ENCODE peak calls at places on chromosome 22, in six cellular contexts. B is mesendoderm, R is H9, I is IMR-90, F is mesenchymal stem cell, L is H1. K is an unnamed sample.

GRCh38 chr22:50627452-50627913 is 469 bp downstream of the ARSA start:
- DNase-seq in B (peak), R (peak), I (no peak), F (peak), L (no peak), K (no peak)

GRCh38 chr22:43561421-43562178 is 149.8 kb downstream of the MPPED1 start:
- DNase-seq in B (peak), R (peak), I (no peak), F (no peak), L (no peak), K (no peak)

GRCh38 chr22:50062509-50063135 is 4.5 kb upstream of the TTLL8 start:
- DNase-seq in B (no peak), R (no peak), I (no peak), F (no peak), L (no peak), K (no peak)

GRCh38 chr22:24141586-24141985 is 39.7 kb upstream of the SUSD2 start:
- DNase-seq in B (no peak), R (no peak), I (peak), F (peak), L (no peak), K (no peak)

GRCh38 chr22:24703101-24703500 is 71.4 kb downstream of the PIWIL3 start:
- DNase-seq in B (no peak), R (no peak), I (peak), F (no peak), L (no peak), K (no peak)

GRCh38 chr22:27815826-27816530 is 14.4 kb upstream of the MN1 start:
- DNase-seq in B (no peak), R (no peak), I (no peak), F (no peak), L (no peak), K (no peak)

GRCh38 chr22:48796295-48797015 is 1031.2 kb downstream of the BRD1 start:
- DNase-seq in B (peak), R (peak), I (no peak), F (no peak), L (no peak), K (no peak)

GRCh38 chr22:50299724-50300619 is 7.5 kb downstream of the PLXNB2 start:
- DNase-seq in B (peak), R (peak), I (no peak), F (no peak), L (peak), K (no peak)

GRCh38 chr22:32775957-32776356 is 25.5 kb upstream of the TIMP3 start:
- DNase-seq in B (peak), R (no peak), I (no peak), F (no peak), L (no peak), K (no peak)

GRCh38 chr22:18083406-18083805 is 5.6 kb downstream of the PEX26 start:
- DNase-seq in B (no peak), R (no peak), I (no peak), F (no peak), L (no peak), K (no peak)

GRCh38 chr22:31075961-31076360 is 5.2 kb upstream of the SMTN start:
- DNase-seq in B (no peak), R (no peak), I (peak), F (no peak), L (no peak), K (no peak)

GRCh38 chr22:27416553-27417427 is 384.8 kb downstream of the MN1 start:
- DNase-seq in B (peak), R (peak), I (peak), F (peak), L (peak), K (no peak)

GRCh38 chr22:26322179-26322905 is 106.7 kb upstream of the ASPHD2 start:
- DNase-seq in B (peak), R (no peak), I (peak), F (peak), L (peak), K (no peak)

GRCh38 chr22:44026630-44027511 is 2.8 kb downstream of the PARVB start:
- DNase-seq in B (no peak), R (no peak), I (peak), F (no peak), L (no peak), K (no peak)

GRCh38 chr22:41746563-41747400 is 47.5 kb downstream of the MEI1 start:
- DNase-seq in B (peak), R (peak), I (peak), F (peak), L (peak), K (peak)

GRCh38 chr22:49323751-49324415 is 503.8 kb downstream of the BRD1 start:
- DNase-seq in B (no peak), R (peak), I (no peak), F (no peak), L (no peak), K (no peak)

GRCh38 chr22:41524809-41525449 is 19.3 kb downstream of the POLR3H start:
- DNase-seq in B (peak), R (no peak), I (no peak), F (no peak), L (no peak), K (no peak)

GRCh38 chr22:17827466-17827865 is 53.2 kb upstream of the BID start:
- DNase-seq in B (no peak), R (no peak), I (no peak), F (no peak), L (no peak), K (no peak)

GRCh38 chr22:40641269-40641668 is 4.8 kb upstream of the MRTFA start:
- DNase-seq in B (peak), R (no peak), I (no peak), F (no peak), L (no peak), K (no peak)

GRCh38 chr22:23762866-23763578 is at the start of gene C22orf15:
- DNase-seq in B (peak), R (peak), I (peak), F (peak), L (no peak), K (no peak)

GRCh38 chr22:16953206-16954059 is 54.6 kb downstream of the GAB4 start:
- DNase-seq in B (no peak), R (peak), I (no peak), F (no peak), L (no peak), K (no peak)

GRCh38 chr22:23106906-23107367 is 34.9 kb downstream of the RSPH14 start:
- DNase-seq in B (no peak), R (no peak), I (no peak), F (no peak), L (no peak), K (no peak)

GRCh38 chr22:31343235-31344191 is 2.6 kb downstream of the PATZ1 start:
- DNase-seq in B (peak), R (peak), I (peak), F (peak), L (peak), K (peak)

GRCh38 chr22:32877196-32877595 is 75.7 kb downstream of the TIMP3 start:
- DNase-seq in B (no peak), R (no peak), I (no peak), F (no peak), L (no peak), K (no peak)

GRCh38 chr22:45226681-45227186 is 14.0 kb downstream of the KIAA0930 start:
- DNase-seq in B (no peak), R (peak), I (no peak), F (no peak), L (no peak), K (no peak)

GRCh38 chr22:44405661-44406060 is 92.4 kb downstream of the RTL6 start:
- DNase-seq in B (no peak), R (no peak), I (no peak), F (no peak), L (no peak), K (no peak)

GRCh38 chr22:42294034-42294985 is 23.9 kb upstream of the TCF20 start:
- DNase-seq in B (peak), R (peak), I (peak), F (peak), L (no peak), K (peak)

GRCh38 chr22:46044718-46045458 is 67.9 kb upstream of the WNT7B start:
- DNase-seq in B (no peak), R (no peak), I (no peak), F (peak), L (no peak), K (no peak)

GRCh38 chr22:40592352-40593113 is 44.0 kb downstream of the MRTFA start:
- DNase-seq in B (peak), R (no peak), I (no peak), F (no peak), L (no peak), K (no peak)

GRCh38 chr22:27419473-27419872 is 382.1 kb downstream of the MN1 start:
- DNase-seq in B (no peak), R (no peak), I (peak), F (no peak), L (no peak), K (no peak)

GRCh38 chr22:43345761-43346261 is 2.6 kb upstream of the SCUBE1 start:
- DNase-seq in B (peak), R (no peak), I (no peak), F (peak), L (no peak), K (no peak)

GRCh38 chr22:30876221-30876751 is 92.3 kb downstream of the MORC2 start:
- DNase-seq in B (no peak), R (peak), I (no peak), F (no peak), L (no peak), K (no peak)

GRCh38 chr22:49666146-49666809 is 161.4 kb downstream of the BRD1 start:
- DNase-seq in B (no peak), R (peak), I (no peak), F (no peak), L (no peak), K (no peak)

GRCh38 chr22:27526851-27527250 is 274.7 kb downstream of the MN1 start:
- DNase-seq in B (no peak), R (no peak), I (no peak), F (no peak), L (no peak), K (no peak)

GRCh38 chr22:43101306-43101705 is 9.2 kb upstream of the BIK start:
- DNase-seq in B (no peak), R (no peak), I (no peak), F (peak), L (no peak), K (no peak)

GRCh38 chr22:50563410-50564160 is 866 bp upstream of the SYCE3 start:
- DNase-seq in B (no peak), R (no peak), I (no peak), F (no peak), L (no peak), K (no peak)

GRCh38 chr22:46336119-46337078 is 885 bp downstream of the TRMU start:
- DNase-seq in B (peak), R (no peak), I (peak), F (peak), L (no peak), K (peak)

GRCh38 chr22:45686004-45686403 is 14.4 kb downstream of the ATXN10 start:
- DNase-seq in B (no peak), R (no peak), I (peak), F (peak), L (no peak), K (no peak)

GRCh38 chr22:42490244-42490832 is 29.3 kb downstream of the RRP7A start:
- DNase-seq in B (no peak), R (no peak), I (no peak), F (no peak), L (no peak), K (no peak)

GRCh38 chr22:48746789-48747425 is 1080.8 kb downstream of the BRD1 start:
- DNase-seq in B (no peak), R (no peak), I (no peak), F (no peak), L (no peak), K (no peak)

GRCh38 chr22:21022955-21023614 is 8.1 kb downstream of the P2RX6 start:
- DNase-seq in B (no peak), R (no peak), I (no peak), F (no peak), L (no peak), K (no peak)
- H2AK5ac ChIP-seq in B (no peak), R (no peak), I (no peak), F (no peak), L (no peak), K (peak)

DNA sequence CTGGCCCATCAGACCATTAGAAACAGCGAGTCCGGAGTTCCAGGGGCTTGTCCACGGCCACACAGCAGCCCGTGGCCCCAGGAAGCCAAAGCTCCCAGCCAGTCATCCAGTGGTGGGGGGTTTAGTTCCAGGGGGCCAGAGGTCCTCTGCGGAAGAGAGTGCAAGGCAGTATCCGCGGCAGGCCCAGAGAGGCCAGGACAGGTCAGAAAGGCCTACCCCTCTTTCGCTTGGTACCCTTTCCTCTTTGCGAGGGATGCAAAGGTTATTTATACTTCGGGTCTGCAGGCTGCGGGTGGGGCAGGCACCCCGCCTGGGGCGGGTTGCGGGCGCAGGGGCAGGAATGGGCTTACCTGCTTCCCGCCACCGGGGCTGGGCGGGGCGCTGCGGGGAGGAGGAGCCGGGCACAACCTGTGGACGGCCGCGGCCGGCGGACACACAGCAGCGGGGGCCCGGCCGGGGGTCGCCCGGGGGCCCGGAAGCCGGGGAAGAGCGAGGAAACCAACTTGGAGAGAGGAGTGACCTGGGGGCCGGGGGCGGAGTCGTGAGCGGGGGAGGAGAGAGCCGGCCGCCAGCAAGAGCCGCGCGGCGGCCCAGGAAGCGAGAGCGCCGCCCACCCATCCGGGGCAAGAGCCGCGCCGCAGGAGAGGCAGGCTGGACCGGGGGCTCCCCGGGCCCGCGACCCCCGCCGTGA is at the start of gene SH3BP1:
- DNase-seq in B (peak), R (peak), I (no peak), F (peak), L (no peak), K (no peak)
- H3K23ac ChIP-seq in B (peak), R (no peak), I (peak), F (no peak), L (no peak), K (peak)

GRCh38 chr22:29205260-29205597 is 467 bp upstream of the EMID1 start:
- DNase-seq in B (no peak), R (no peak), I (no peak), F (no peak), L (no peak), K (no peak)
- H3K4me2 ChIP-seq in B (peak), R (peak), I (peak), F (no peak), L (peak), K (peak)

GRCh38 chr22:39556970-39557811 is 13.4 kb upstream of the CACNA1I start:
- DNase-seq in B (no peak), R (no peak), I (peak), F (peak), L (no peak), K (no peak)
- H2AK5ac ChIP-seq in B (no peak), R (no peak), I (no peak), F (no peak), L (no peak), K (no peak)

GRCh38 chr22:19665784-19666662 is 48.3 kb upstream of the SEPTIN5 start:
- DNase-seq in B (no peak), R (no peak), I (no peak), F (no peak), L (no peak), K (no peak)

GRCh38 chr22:19667872-19668740 is 46.2 kb upstream of the SEPTIN5 start:
- DNase-seq in B (no peak), R (no peak), I (no peak), F (no peak), L (no peak), K (no peak)

GRCh38 chr22:19668748-19669147 is 45.6 kb upstream of the SEPTIN5 start:
- DNase-seq in B (no peak), R (no peak), I (no peak), F (no peak), L (no peak), K (no peak)

GRCh38 chr22:19664951-19665783 is 49.1 kb upstream of the SEPTIN5 start:
- DNase-seq in B (no peak), R (no peak), I (no peak), F (no peak), L (no peak), K (no peak)

GRCh38 chr22:19666663-19667593 is 47.4 kb upstream of the SEPTIN5 start:
- DNase-seq in B (no peak), R (no peak), I (peak), F (no peak), L (no peak), K (no peak)
- H3K23ac ChIP-seq in B (no peak), R (no peak), I (peak), F (no peak), L (no peak), K (peak)